ENCODE peak calls at places on chromosomes 7 and 10, in seven cellular contexts. W, B, O, R, F, P and H are unnamed samples.

GRCh38 chr7:115634633-115635032 is 395.9 kb downstream of the TFEC start:
- DNase-seq in F (no peak), B (no peak), O (no peak), R (no peak), W (peak; percentile 17), P (no peak), H (no peak)

GRCh38 chr10:88853155-88853554 is 1.5 kb upstream of the ANKRD22 start:
- DNase-seq in P (no peak), W (no peak), F (no peak), O (no peak), R (no peak), B (no peak), H (no peak)

GRCh38 chr7:147635288-147635687 is 955.3 kb upstream of the C7orf33 start:
- DNase-seq in P (no peak), O (no peak), B (no peak), R (no peak), F (no peak), W (no peak), H (no peak)

GRCh38 chr7:80002865-80003264 is 131.8 kb upstream of the GNAI1 start:
- DNase-seq in W (peak; percentile 68), B (no peak), R (no peak), F (no peak), O (no peak), P (no peak), H (no peak)

GRCh38 chr7:68733219-68734143 is 864.8 kb upstream of the AUTS2 start:
- DNase-seq in O (no peak), B (no peak), P (peak; percentile 74), F (no peak), W (no peak), R (no peak), H (no peak)

GRCh38 chr7:30655096-30655970 is 26.9 kb downstream of the CRHR2 start:
- DNase-seq in F (no peak), R (no peak), O (no peak), P (no peak), W (no peak), B (no peak), H (no peak)

GRCh38 chr10:44369851-44370250 is 15.0 kb downstream of the CXCL12 start:
- DNase-seq in F (no peak), W (no peak), P (peak; percentile 39), R (no peak), O (no peak), B (no peak), H (no peak)

GRCh38 chr10:54940418-54940817 is 139.4 kb upstream of the PCDH15 start:
- DNase-seq in W (no peak), B (no peak), P (no peak), O (no peak), R (no peak), F (no peak), H (no peak)

GRCh38 chr10:72244573-72245038 is 28.5 kb upstream of the ASCC1 start:
- DNase-seq in R (no peak), B (no peak), F (no peak), O (no peak), W (no peak), P (no peak), H (no peak)